ENCODE peak calls at places on chromosomes 13 and 19, in nine cellular contexts. One of them, this sample, is unnamed.
A peak's percentile ranks its signal among the peaks of the same experiment; 100 is the strongest.

GRCh38 chr13:113110048-113110851 is 4.7 kb downstream of the F7 start:
- DNase-seq in lower lobe of right lung: peak; percentile 49
- DNase-seq in heart right ventricle: no peak
- DNase-seq in brain microvascular endothelial cell: no peak
- DNase-seq in fibroblast of the aortic adventitia: no peak
- DNase-seq in body of pancreas: no peak
- DNase-seq in tibial nerve: no peak
- DNase-seq in cardiac fibroblast: no peak
- DNase-seq in bronchial epithelial cell: no peak
- DNase-seq in this sample: no peak

GRCh38 chr19:3459322-3459881 is 20.9 kb downstream of the SMIM24 start:
- DNase-seq in lower lobe of right lung: peak; percentile 79
- DNase-seq in heart right ventricle: peak; percentile 76
- DNase-seq in brain microvascular endothelial cell: peak; percentile 96
- DNase-seq in fibroblast of the aortic adventitia: peak; percentile 94
- DNase-seq in body of pancreas: peak; percentile 83
- DNase-seq in tibial nerve: peak; percentile 87
- DNase-seq in cardiac fibroblast: peak; percentile 96
- DNase-seq in bronchial epithelial cell: no peak
- DNase-seq in this sample: peak; percentile 51

GRCh38 chr13:111210488-111210887 is 95.4 kb downstream of the ARHGEF7 start:
- DNase-seq in lower lobe of right lung: peak; percentile 75
- DNase-seq in heart right ventricle: peak; percentile 51
- DNase-seq in brain microvascular endothelial cell: peak; percentile 88
- DNase-seq in fibroblast of the aortic adventitia: peak; percentile 77
- DNase-seq in body of pancreas: peak; percentile 26
- DNase-seq in tibial nerve: no peak
- DNase-seq in cardiac fibroblast: peak; percentile 88
- DNase-seq in bronchial epithelial cell: peak; percentile 61
- DNase-seq in this sample: no peak

GRCh38 chr13:95553614-95554385 is 1.3 kb downstream of the CLDN10 start:
- DNase-seq in lower lobe of right lung: peak; percentile 48
- DNase-seq in heart right ventricle: peak; percentile 13
- DNase-seq in brain microvascular endothelial cell: no peak
- DNase-seq in fibroblast of the aortic adventitia: no peak
- DNase-seq in body of pancreas: peak; percentile 73
- DNase-seq in tibial nerve: no peak
- DNase-seq in cardiac fibroblast: no peak
- DNase-seq in bronchial epithelial cell: peak; percentile 23
- DNase-seq in this sample: no peak

GRCh38 chr13:48808689-48809088 is 155.0 kb downstream of the CYSLTR2 start:
- DNase-seq in lower lobe of right lung: no peak
- DNase-seq in heart right ventricle: no peak
- DNase-seq in brain microvascular endothelial cell: peak; percentile 83
- DNase-seq in fibroblast of the aortic adventitia: peak; percentile 26
- DNase-seq in body of pancreas: no peak
- DNase-seq in tibial nerve: no peak
- DNase-seq in cardiac fibroblast: peak; percentile 39
- DNase-seq in bronchial epithelial cell: no peak
- DNase-seq in this sample: no peak

GRCh38 chr19:56294557-56294956 is 20.1 kb downstream of the ZSCAN5A start:
- DNase-seq in lower lobe of right lung: no peak
- DNase-seq in heart right ventricle: no peak
- DNase-seq in brain microvascular endothelial cell: peak; percentile 36
- DNase-seq in fibroblast of the aortic adventitia: no peak
- DNase-seq in body of pancreas: no peak
- DNase-seq in tibial nerve: no peak
- DNase-seq in cardiac fibroblast: no peak
- DNase-seq in bronchial epithelial cell: peak; percentile 83
- DNase-seq in this sample: no peak

GRCh38 chr19:18093439-18094161 is 4.0 kb upstream of the MAST3 start:
- DNase-seq in lower lobe of right lung: no peak
- DNase-seq in heart right ventricle: no peak
- DNase-seq in brain microvascular endothelial cell: peak; percentile 18
- DNase-seq in fibroblast of the aortic adventitia: peak; percentile 39
- DNase-seq in body of pancreas: no peak
- DNase-seq in tibial nerve: no peak
- DNase-seq in cardiac fibroblast: no peak
- DNase-seq in bronchial epithelial cell: peak; percentile 77
- DNase-seq in this sample: no peak

GRCh38 chr19:41649827-41650226 is 23.0 kb upstream of the CEACAM4 start:
- DNase-seq in lower lobe of right lung: no peak
- DNase-seq in heart right ventricle: no peak
- DNase-seq in brain microvascular endothelial cell: no peak
- DNase-seq in fibroblast of the aortic adventitia: no peak
- DNase-seq in body of pancreas: no peak
- DNase-seq in tibial nerve: no peak
- DNase-seq in cardiac fibroblast: no peak
- DNase-seq in bronchial epithelial cell: peak; percentile 63
- DNase-seq in this sample: no peak

GRCh38 chr19:33329727-33330126 is 27.4 kb upstream of the CEBPA start:
- DNase-seq in lower lobe of right lung: no peak
- DNase-seq in heart right ventricle: no peak
- DNase-seq in brain microvascular endothelial cell: no peak
- DNase-seq in fibroblast of the aortic adventitia: no peak
- DNase-seq in body of pancreas: no peak
- DNase-seq in tibial nerve: no peak
- DNase-seq in cardiac fibroblast: no peak
- DNase-seq in bronchial epithelial cell: no peak
- DNase-seq in this sample: no peak

GRCh38 chr19:31985001-31985605 is 360.3 kb upstream of the ZNF507 start:
- DNase-seq in lower lobe of right lung: no peak
- DNase-seq in heart right ventricle: no peak
- DNase-seq in brain microvascular endothelial cell: no peak
- DNase-seq in fibroblast of the aortic adventitia: no peak
- DNase-seq in body of pancreas: no peak
- DNase-seq in tibial nerve: peak; percentile 14
- DNase-seq in cardiac fibroblast: no peak
- DNase-seq in bronchial epithelial cell: no peak
- DNase-seq in this sample: no peak

GRCh38 chr19:15453091-15453498 is 3.3 kb upstream of the WIZ start:
- DNase-seq in lower lobe of right lung: peak; percentile 59
- DNase-seq in heart right ventricle: peak; percentile 52
- DNase-seq in brain microvascular endothelial cell: no peak
- DNase-seq in fibroblast of the aortic adventitia: no peak
- DNase-seq in body of pancreas: peak; percentile 41
- DNase-seq in tibial nerve: no peak
- DNase-seq in cardiac fibroblast: peak; percentile 17
- DNase-seq in bronchial epithelial cell: no peak
- DNase-seq in this sample: no peak

GRCh38 chr19:17687857-17688784 is at the start of gene UNC13A:
- DNase-seq in lower lobe of right lung: peak; percentile 51
- DNase-seq in heart right ventricle: peak; percentile 56
- DNase-seq in brain microvascular endothelial cell: peak; percentile 33
- DNase-seq in fibroblast of the aortic adventitia: peak; percentile 35
- DNase-seq in body of pancreas: peak; percentile 48
- DNase-seq in tibial nerve: no peak
- DNase-seq in cardiac fibroblast: peak; percentile 45
- DNase-seq in bronchial epithelial cell: no peak
- DNase-seq in this sample: no peak

GRCh38 chr19:44939668-44940067 is 2.4 kb upstream of the APOC4 start:
- DNase-seq in lower lobe of right lung: no peak
- DNase-seq in heart right ventricle: no peak
- DNase-seq in brain microvascular endothelial cell: no peak
- DNase-seq in fibroblast of the aortic adventitia: no peak
- DNase-seq in body of pancreas: no peak
- DNase-seq in tibial nerve: no peak
- DNase-seq in cardiac fibroblast: no peak
- DNase-seq in bronchial epithelial cell: no peak
- DNase-seq in this sample: no peak

GRCh38 chr13:24043590-24044350 is 116.8 kb upstream of the SPATA13 start:
- DNase-seq in lower lobe of right lung: no peak
- DNase-seq in heart right ventricle: no peak
- DNase-seq in brain microvascular endothelial cell: no peak
- DNase-seq in fibroblast of the aortic adventitia: no peak
- DNase-seq in body of pancreas: no peak
- DNase-seq in tibial nerve: no peak
- DNase-seq in cardiac fibroblast: no peak
- DNase-seq in bronchial epithelial cell: no peak
- DNase-seq in this sample: no peak

GRCh38 chr19:5354403-5354802 is 13.8 kb upstream of the PTPRS start:
- DNase-seq in lower lobe of right lung: no peak
- DNase-seq in heart right ventricle: no peak
- DNase-seq in brain microvascular endothelial cell: peak; percentile 29
- DNase-seq in fibroblast of the aortic adventitia: no peak
- DNase-seq in body of pancreas: no peak
- DNase-seq in tibial nerve: no peak
- DNase-seq in cardiac fibroblast: no peak
- DNase-seq in bronchial epithelial cell: no peak
- DNase-seq in this sample: no peak
- TF ChIP-seq CTCF in lower lobe of right lung: no peak
- TF ChIP-seq CTCF in heart right ventricle: no peak
- TF ChIP-seq CTCF in brain microvascular endothelial cell: peak; percentile 70
- TF ChIP-seq CTCF in fibroblast of the aortic adventitia: no peak
- TF ChIP-seq CTCF in body of pancreas: no peak
- TF ChIP-seq CTCF in tibial nerve: no peak
- TF ChIP-seq CTCF in cardiac fibroblast: peak; percentile 36
- TF ChIP-seq CTCF in bronchial epithelial cell: peak; percentile 29
- TF ChIP-seq CTCF in this sample: no peak

GRCh38 chr13:71876648-71877279 is 9.8 kb upstream of the DACH1 start:
- DNase-seq in lower lobe of right lung: no peak
- DNase-seq in heart right ventricle: no peak
- DNase-seq in brain microvascular endothelial cell: no peak
- DNase-seq in fibroblast of the aortic adventitia: no peak
- DNase-seq in body of pancreas: no peak
- DNase-seq in tibial nerve: no peak
- DNase-seq in cardiac fibroblast: no peak
- DNase-seq in bronchial epithelial cell: no peak
- DNase-seq in this sample: no peak

GRCh38 chr13:71880753-71881541 is 13.9 kb upstream of the DACH1 start:
- DNase-seq in lower lobe of right lung: no peak
- DNase-seq in heart right ventricle: no peak
- DNase-seq in brain microvascular endothelial cell: peak; percentile 25
- DNase-seq in fibroblast of the aortic adventitia: no peak
- DNase-seq in body of pancreas: no peak
- DNase-seq in tibial nerve: no peak
- DNase-seq in cardiac fibroblast: no peak
- DNase-seq in bronchial epithelial cell: peak; percentile 43
- DNase-seq in this sample: no peak

GRCh38 chr13:71879945-71880344 is 12.9 kb upstream of the DACH1 start:
- DNase-seq in lower lobe of right lung: no peak
- DNase-seq in heart right ventricle: no peak
- DNase-seq in brain microvascular endothelial cell: no peak
- DNase-seq in fibroblast of the aortic adventitia: no peak
- DNase-seq in body of pancreas: no peak
- DNase-seq in tibial nerve: no peak
- DNase-seq in cardiac fibroblast: no peak
- DNase-seq in bronchial epithelial cell: no peak
- DNase-seq in this sample: no peak

GRCh38 chr13:71877280-71877653 is 10.3 kb upstream of the DACH1 start:
- DNase-seq in lower lobe of right lung: no peak
- DNase-seq in heart right ventricle: no peak
- DNase-seq in brain microvascular endothelial cell: no peak
- DNase-seq in fibroblast of the aortic adventitia: no peak
- DNase-seq in body of pancreas: no peak
- DNase-seq in tibial nerve: no peak
- DNase-seq in cardiac fibroblast: no peak
- DNase-seq in bronchial epithelial cell: no peak
- DNase-seq in this sample: no peak

DNA sequence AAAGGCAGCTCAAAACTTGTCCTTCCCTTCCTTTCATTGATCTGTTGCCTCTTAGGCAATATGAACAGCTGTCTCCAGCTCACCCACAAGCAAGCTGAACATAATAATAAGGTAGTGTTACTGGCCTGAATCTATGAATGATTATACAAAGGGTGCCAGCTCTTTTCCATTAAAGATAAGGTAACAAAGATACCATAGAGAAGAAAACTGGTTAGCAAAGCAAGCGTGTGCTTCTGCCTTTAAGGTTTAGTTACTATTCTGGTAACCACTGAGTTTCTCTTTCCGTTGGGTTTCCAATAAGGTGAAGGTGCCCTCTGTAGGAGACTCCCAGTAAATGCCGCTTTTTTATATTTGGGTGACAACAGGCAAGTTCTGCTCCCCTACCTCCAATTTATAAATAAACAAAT is 12.1 kb upstream of the DACH1 start:
- DNase-seq in lower lobe of right lung: no peak
- DNase-seq in heart right ventricle: no peak
- DNase-seq in brain microvascular endothelial cell: peak; percentile 21
- DNase-seq in fibroblast of the aortic adventitia: no peak
- DNase-seq in body of pancreas: no peak
- DNase-seq in tibial nerve: no peak
- DNase-seq in cardiac fibroblast: peak; percentile 53
- DNase-seq in bronchial epithelial cell: peak; percentile 32
- DNase-seq in this sample: no peak
- TF ChIP-seq CTCF in lower lobe of right lung: peak; percentile 63
- TF ChIP-seq CTCF in heart right ventricle: peak; percentile 62
- TF ChIP-seq CTCF in brain microvascular endothelial cell: peak; percentile 72
- TF ChIP-seq CTCF in fibroblast of the aortic adventitia: no peak
- TF ChIP-seq CTCF in body of pancreas: peak; percentile 60
- TF ChIP-seq CTCF in tibial nerve: peak; percentile 47
- TF ChIP-seq CTCF in cardiac fibroblast: peak; percentile 63
- TF ChIP-seq CTCF in bronchial epithelial cell: peak; percentile 52
- TF ChIP-seq CTCF in this sample: no peak

DNA sequence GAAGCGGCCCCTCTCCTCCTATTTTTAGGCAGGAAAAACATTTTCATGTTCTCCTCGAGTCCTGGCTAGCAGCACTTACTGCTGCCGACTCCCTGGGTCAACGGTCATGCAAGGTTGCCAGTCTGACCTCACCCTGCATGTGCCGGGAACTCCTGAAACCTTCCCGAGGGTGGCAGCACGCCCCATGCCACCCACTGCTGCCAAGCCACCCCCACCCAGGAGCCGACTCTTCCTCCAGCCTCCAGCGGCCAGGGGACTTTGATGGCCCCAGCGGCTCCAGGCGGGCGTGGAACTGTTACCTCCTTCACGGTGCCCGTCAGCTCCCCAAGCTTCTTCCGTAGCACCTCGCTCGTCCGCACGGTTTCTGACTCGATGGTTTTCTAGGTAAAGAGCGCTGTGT is 8.7 kb downstream of the TIMM44 start:
- DNase-seq in lower lobe of right lung: no peak
- DNase-seq in heart right ventricle: no peak
- DNase-seq in brain microvascular endothelial cell: no peak
- DNase-seq in fibroblast of the aortic adventitia: no peak
- DNase-seq in body of pancreas: no peak
- DNase-seq in tibial nerve: no peak
- DNase-seq in cardiac fibroblast: no peak
- DNase-seq in bronchial epithelial cell: no peak
- DNase-seq in this sample: no peak
- TF ChIP-seq CTCF in lower lobe of right lung: no peak
- TF ChIP-seq CTCF in heart right ventricle: no peak
- TF ChIP-seq CTCF in brain microvascular endothelial cell: no peak
- TF ChIP-seq CTCF in fibroblast of the aortic adventitia: no peak
- TF ChIP-seq CTCF in body of pancreas: no peak
- TF ChIP-seq CTCF in tibial nerve: no peak
- TF ChIP-seq CTCF in cardiac fibroblast: no peak
- TF ChIP-seq CTCF in bronchial epithelial cell: no peak
- TF ChIP-seq CTCF in this sample: no peak

GRCh38 chr19:46489445-46490272 is 6.0 kb downstream of the PNMA8B start:
- DNase-seq in lower lobe of right lung: peak; percentile 65
- DNase-seq in heart right ventricle: peak; percentile 64
- DNase-seq in brain microvascular endothelial cell: peak; percentile 71
- DNase-seq in fibroblast of the aortic adventitia: peak; percentile 80
- DNase-seq in body of pancreas: no peak
- DNase-seq in tibial nerve: peak; percentile 50
- DNase-seq in cardiac fibroblast: peak; percentile 71
- DNase-seq in bronchial epithelial cell: no peak
- DNase-seq in this sample: no peak
- TF ChIP-seq CTCF in lower lobe of right lung: peak; percentile 31
- TF ChIP-seq CTCF in heart right ventricle: peak; percentile 54
- TF ChIP-seq CTCF in brain microvascular endothelial cell: peak; percentile 62
- TF ChIP-seq CTCF in fibroblast of the aortic adventitia: peak; percentile 50
- TF ChIP-seq CTCF in body of pancreas: no peak
- TF ChIP-seq CTCF in tibial nerve: peak; percentile 42
- TF ChIP-seq CTCF in cardiac fibroblast: peak; percentile 41
- TF ChIP-seq CTCF in bronchial epithelial cell: peak; percentile 8
- TF ChIP-seq CTCF in this sample: no peak

This sample was measured in omental fat pad.